ENCODE peak calls at places on chromosome 6, in ten cellular contexts. T is NCI-H2107; K is activated CD8-positive, alpha-beta memory T cell treated with anti-CD3 and anti-CD28 coated beads, Interleukin-2, amount 50 U/mL, for 4 hours; B is renal cortical epithelial cell; S is NCI-H1436 treated with DMSO at 0.1 percent for 48 hours; O is activated T-cell treated with anti-CD3 and anti-CD28 coated beads for 1 hour; C is fibroblast of the aortic adventitia; L is MV-4-11; Y is AG09309; J is lung. R is an unnamed sample.

GRCh38 chr6:100103194-100103593 is 109.2 kb upstream of the MCHR2 start:
- DNase-seq in Y (no peak), C (no peak), T (no peak), O (no peak), J (no peak), S (no peak), K (no peak), L (no peak), B (no peak), R (no peak)

GRCh38 chr6:159008656-159009288 is 8.8 kb upstream of the RSPH3 start:
- DNase-seq in B (peak), O (no peak), C (peak), S (no peak), L (peak), Y (no peak), K (no peak), T (no peak), J (no peak), R (no peak)

GRCh38 chr6:159110013-159110412 is 59.2 kb upstream of the FNDC1 start:
- DNase-seq in L (peak), T (peak), J (peak), S (no peak), B (peak), K (no peak), Y (peak), O (no peak), C (peak), R (no peak)

GRCh38 chr6:163780993-163781392 is 366.5 kb downstream of the QKI start:
- DNase-seq in B (no peak), S (no peak), Y (no peak), C (no peak), L (no peak), J (no peak), K (no peak), O (no peak), T (no peak), R (no peak)

GRCh38 chr6:121382467-121383121 is 48.3 kb upstream of the TBC1D32 start:
- DNase-seq in K (no peak), T (no peak), Y (no peak), O (no peak), C (peak), J (no peak), B (no peak), S (no peak), L (no peak), R (no peak)

GRCh38 chr6:145813285-145814034 is 1.1 kb downstream of the FBXO30 start:
- DNase-seq in T (no peak), Y (peak), L (peak), B (peak), J (no peak), O (no peak), C (peak), S (no peak), K (no peak), R (peak)

GRCh38 chr6:132205946-132206345 is 195.3 kb downstream of the MOXD1 start:
- DNase-seq in K (no peak), T (no peak), O (no peak), S (no peak), C (no peak), L (no peak), B (peak), Y (no peak), J (no peak), R (peak)

GRCh38 chr6:150006961-150007464 is 18.3 kb downstream of the RAET1L start:
- DNase-seq in J (no peak), S (no peak), O (no peak), C (peak), K (peak), B (no peak), L (no peak), Y (no peak), T (no peak), R (peak)

GRCh38 chr6:1502041-1502440 is 107.7 kb upstream of the FOXC1 start:
- DNase-seq in B (peak), T (no peak), S (no peak), L (no peak), C (peak), O (no peak), K (no peak), Y (peak), J (no peak), R (no peak)

GRCh38 chr6:16503919-16504554 is 257.2 kb downstream of the ATXN1 start:
- DNase-seq in S (no peak), L (peak), J (no peak), Y (no peak), C (no peak), O (no peak), T (no peak), B (no peak), K (no peak), R (no peak)

GRCh38 chr6:161061576-161061975 is 70.0 kb downstream of the MAP3K4 start:
- DNase-seq in O (no peak), L (no peak), S (no peak), B (no peak), C (no peak), T (no peak), Y (no peak), K (no peak), J (no peak), R (no peak)

GRCh38 chr6:148398686-148399085 is 56.0 kb downstream of the SASH1 start:
- DNase-seq in S (no peak), B (no peak), K (no peak), C (no peak), T (no peak), J (no peak), O (no peak), L (no peak), Y (no peak), R (no peak)

GRCh38 chr6:21479140-21479539 is 114.4 kb upstream of the SOX4 start:
- DNase-seq in J (no peak), T (no peak), B (peak), O (no peak), C (peak), Y (no peak), S (no peak), K (no peak), L (no peak), R (peak)

GRCh38 chr6:10610289-10610688 is 84.1 kb downstream of the C6orf52 start:
- DNase-seq in T (no peak), O (no peak), C (peak), Y (no peak), S (no peak), L (no peak), B (peak), K (no peak), J (no peak), R (no peak)

GRCh38 chr6:107767637-107768036 is 56.5 kb downstream of the SCML4 start:
- DNase-seq in J (no peak), B (peak), O (no peak), S (no peak), C (no peak), Y (no peak), L (no peak), T (no peak), K (no peak), R (no peak)